ENCODE peak calls at places on chromosomes 11 and 22, in four cellular contexts. I, D, P and T are unnamed samples.

GRCh38 chr11:122756417-122756816 is 81.9 kb upstream of the CRTAM start:
- DNase-seq in I (no peak), D (peak; percentile 81), P (peak; percentile 32), T (no peak)

GRCh38 chr11:118305726-118306125 is 1.2 kb downstream of the CD3E start:
- DNase-seq in I (no peak), D (no peak), P (no peak), T (no peak)

GRCh38 chr11:102555091-102555490 is 24.5 kb upstream of the MMP7 start:
- DNase-seq in I (no peak), D (no peak), P (no peak), T (no peak)

GRCh38 chr11:73281796-73282660 is 9.9 kb downstream of the P2RY6 start:
- DNase-seq in I (no peak), D (no peak), P (no peak), T (no peak)

GRCh38 chr11:11959601-11960000 is 48.8 kb downstream of the DKK3 start:
- DNase-seq in I (no peak), D (no peak), P (no peak), T (no peak)

GRCh38 chr22:48276933-48277867 is 1514.8 kb downstream of the TBC1D22A start:
- DNase-seq in I (no peak), D (no peak), P (no peak), T (no peak)

GRCh38 chr11:122696662-122697061 is 41.1 kb downstream of the UBASH3B start:
- DNase-seq in I (no peak), D (peak; percentile 57), P (no peak), T (peak; percentile 46)

GRCh38 chr11:12841946-12842630 is 167.0 kb upstream of the RASSF10 start:
- DNase-seq in I (no peak), D (no peak), P (no peak), T (no peak)

GRCh38 chr11:68441466-68442230 is 18.9 kb upstream of the PPP6R3 start:
- DNase-seq in I (peak; percentile 33), D (no peak), P (no peak), T (no peak)

GRCh38 chr22:38802671-38803121 is 8.8 kb upstream of the DNAL4 start:
- DNase-seq in I (no peak), D (no peak), P (no peak), T (no peak)

GRCh38 chr22:26777402-26777801 is 120.0 kb downstream of the MIAT start:
- DNase-seq in I (no peak), D (no peak), P (no peak), T (no peak)

GRCh38 chr22:29251265-29251664 is 16.5 kb downstream of the RHBDD3 start:
- DNase-seq in I (no peak), D (no peak), P (no peak), T (no peak)

GRCh38 chr11:10413268-10413667 is 41.8 kb upstream of the AMPD3 start:
- DNase-seq in I (no peak), D (peak; percentile 57), P (no peak), T (peak; percentile 24)

GRCh38 chr11:69799582-69799981 is 19.6 kb downstream of the FGF3 start:
- DNase-seq in I (no peak), D (no peak), P (no peak), T (no peak)

GRCh38 chr22:40215266-40215665 is 37.5 kb downstream of the TNRC6B start:
- DNase-seq in I (no peak), D (no peak), P (no peak), T (no peak)

GRCh38 chr11:12989428-12990242 is 19.5 kb upstream of the RASSF10 start:
- DNase-seq in I (no peak), D (no peak), P (no peak), T (no peak)

GRCh38 chr22:20228055-20228938 is 39.8 kb downstream of the RTN4R start:
- DNase-seq in I (no peak), D (no peak), P (no peak), T (no peak)

GRCh38 chr11:86116386-86116726 is 47.5 kb upstream of the PICALM start:
- DNase-seq in I (no peak), D (no peak), P (no peak), T (no peak)

GRCh38 chr22:27207907-27208306 is 550.5 kb downstream of the MIAT start:
- DNase-seq in I (no peak), D (no peak), P (no peak), T (no peak)

GRCh38 chr11:132332521-132332920 is 962.1 kb downstream of the NTM start:
- DNase-seq in I (no peak), D (no peak), P (no peak), T (no peak)

GRCh38 chr11:131145806-131146205 is 224.6 kb upstream of the NTM start:
- DNase-seq in I (no peak), D (no peak), P (no peak), T (no peak)

GRCh38 chr11:76603202-76603601 is 67.3 kb downstream of the LRRC32 start:
- DNase-seq in I (no peak), D (no peak), P (no peak), T (no peak)

GRCh38 chr11:45079943-45080719 is 66.3 kb upstream of the PRDM11 start:
- DNase-seq in I (no peak), D (peak; percentile 63), P (peak; percentile 45), T (peak; percentile 54)

GRCh38 chr11:33258631-33259184 is 1.5 kb downstream of the HIPK3 start:
- DNase-seq in I (no peak), D (no peak), P (no peak), T (no peak)

GRCh38 chr22:37219534-37219933 is 7.3 kb upstream of the SSTR3 start:
- DNase-seq in I (no peak), D (no peak), P (no peak), T (peak; percentile 48)

GRCh38 chr22:30733081-30733680 is 38.5 kb downstream of the OSBP2 start:
- DNase-seq in I (no peak), D (no peak), P (no peak), T (no peak)

GRCh38 chr11:133815636-133816035 is 29.7 kb downstream of the SPATA19 start:
- DNase-seq in I (no peak), D (no peak), P (no peak), T (no peak)

GRCh38 chr11:131884461-131885073 is 514.2 kb downstream of the NTM start:
- DNase-seq in I (no peak), D (no peak), P (no peak), T (no peak)

GRCh38 chr22:25053153-25053805 is 100.8 kb downstream of the KIAA1671 start:
- DNase-seq in I (no peak), D (no peak), P (no peak), T (no peak)

GRCh38 chr22:46445771-46446485 is 91.5 kb downstream of the CELSR1 start:
- DNase-seq in I (no peak), D (no peak), P (no peak), T (no peak)

GRCh38 chr11:32569313-32569881 is 14.2 kb upstream of the EIF3M start:
- DNase-seq in I (no peak), D (no peak), P (no peak), T (no peak)

GRCh38 chr11:10514713-10515112 is 26.3 kb downstream of the RNF141 start:
- DNase-seq in I (no peak), D (no peak), P (no peak), T (no peak)

GRCh38 chr11:122668562-122669090 is 13.1 kb downstream of the UBASH3B start:
- DNase-seq in I (no peak), D (peak; percentile 21), P (no peak), T (peak; percentile 31)

GRCh38 chr11:35365961-35366360 is 53.4 kb downstream of the SLC1A2 start:
- DNase-seq in I (no peak), D (no peak), P (no peak), T (no peak)

GRCh38 chr11:69002743-69003231 is 10.3 kb downstream of the MRGPRF start:
- DNase-seq in I (no peak), D (no peak), P (no peak), T (no peak)